ENCODE peak calls at places on chromosomes 4 and X, in nine cellular contexts. B is esophagus muscularis mucosa, P is HepG2, Y is transverse colon, Q is SK-N-SH, E is stomach, S is tibial nerve, L is upper lobe of left lung, A is suprapubic skin. G is an unnamed sample.

GRCh38 chr4:66688674-66689073 is 856.6 kb downstream of the CENPC start:
- DNase-seq in B (no peak), P (no peak), Y (no peak), Q (peak; percentile 2), E (no peak), S (no peak), L (no peak), A (no peak), G (no peak)

GRCh38 chr4:166502660-166503059 is 629.6 kb downstream of the TLL1 start:
- DNase-seq in B (no peak), P (no peak), Y (no peak), Q (no peak), E (no peak), S (no peak), L (no peak), A (no peak), G (no peak)

GRCh38 chr4:86451560-86452322 is 91.9 kb upstream of the MAPK10 start:
- DNase-seq in B (no peak), P (no peak), Y (no peak), Q (peak; percentile 6), E (no peak), S (no peak), L (no peak), A (no peak), G (no peak)

GRCh38 chr4:23361453-23361852 is 528.4 kb downstream of the PPARGC1A start:
- DNase-seq in B (no peak), P (no peak), Y (no peak), Q (no peak), E (no peak), S (no peak), L (no peak), A (no peak), G (no peak)

GRCh38 chrX:78595901-78596502 is 63.1 kb downstream of the RTL3 start:
- DNase-seq in B (no peak), P (no peak), Y (no peak), Q (no peak), E (no peak), S (peak; percentile 5), L (peak; percentile 36), A (no peak), G (peak; percentile 16)

GRCh38 chr4:55561884-55562283 is 15.2 kb upstream of the CLOCK start:
- DNase-seq in B (no peak), P (no peak), Y (no peak), Q (no peak), E (no peak), S (no peak), L (no peak), A (no peak), G (no peak)

GRCh38 chr4:1601852-1602525 is 82.1 kb downstream of the FAM53A start:
- DNase-seq in B (no peak), P (no peak), Y (no peak), Q (no peak), E (no peak), S (no peak), L (no peak), A (peak; percentile 76), G (no peak)

GRCh38 chrX:4656419-4656818 is 943.0 kb upstream of the PRKX start:
- DNase-seq in B (no peak), P (no peak), Y (no peak), Q (no peak), E (peak; percentile 30), S (no peak), L (no peak), A (no peak), G (no peak)

GRCh38 chrX:24424948-24425347 is 40.1 kb upstream of the PDK3 start:
- DNase-seq in B (peak; percentile 91), P (no peak), Y (peak; percentile 28), Q (no peak), E (no peak), S (peak; percentile 63), L (no peak), A (peak; percentile 77), G (peak; percentile 79)

GRCh38 chr4:185112104-185112503 is 31.0 kb upstream of the SLC25A4 start:
- DNase-seq in B (no peak), P (peak; percentile 31), Y (no peak), Q (no peak), E (peak; percentile 58), S (no peak), L (peak; percentile 63), A (no peak), G (peak; percentile 59)

GRCh38 chr4:140116442-140117104 is 37.4 kb downstream of the MAML3 start:
- DNase-seq in B (no peak), P (no peak), Y (no peak), Q (peak; percentile 41), E (no peak), S (no peak), L (no peak), A (no peak), G (no peak)

GRCh38 chr4:121822796-121823504 is 733 bp downstream of the CCNA2 start:
- DNase-seq in B (no peak), P (peak; percentile 64), Y (peak; percentile 25), Q (peak; percentile 54), E (peak; percentile 25), S (no peak), L (peak; percentile 22), A (no peak), G (peak; percentile 15)

GRCh38 chr4:22850055-22850454 is 157.3 kb downstream of the GBA3 start:
- DNase-seq in B (no peak), P (no peak), Y (no peak), Q (no peak), E (no peak), S (no peak), L (no peak), A (no peak), G (no peak)

GRCh38 chr4:80811413-80811812 is 219.1 kb upstream of the BMP3 start:
- DNase-seq in B (no peak), P (no peak), Y (no peak), Q (no peak), E (no peak), S (no peak), L (no peak), A (no peak), G (no peak)

GRCh38 chrX:85903692-85904471 is 143.5 kb downstream of the CHM start:
- DNase-seq in B (no peak), P (no peak), Y (no peak), Q (no peak), E (no peak), S (no peak), L (no peak), A (no peak), G (no peak)

GRCh38 chr4:139900964-139901376 is 235.4 kb downstream of the MGST2 start:
- DNase-seq in B (no peak), P (no peak), Y (no peak), Q (no peak), E (no peak), S (no peak), L (no peak), A (no peak), G (no peak)

DNA sequence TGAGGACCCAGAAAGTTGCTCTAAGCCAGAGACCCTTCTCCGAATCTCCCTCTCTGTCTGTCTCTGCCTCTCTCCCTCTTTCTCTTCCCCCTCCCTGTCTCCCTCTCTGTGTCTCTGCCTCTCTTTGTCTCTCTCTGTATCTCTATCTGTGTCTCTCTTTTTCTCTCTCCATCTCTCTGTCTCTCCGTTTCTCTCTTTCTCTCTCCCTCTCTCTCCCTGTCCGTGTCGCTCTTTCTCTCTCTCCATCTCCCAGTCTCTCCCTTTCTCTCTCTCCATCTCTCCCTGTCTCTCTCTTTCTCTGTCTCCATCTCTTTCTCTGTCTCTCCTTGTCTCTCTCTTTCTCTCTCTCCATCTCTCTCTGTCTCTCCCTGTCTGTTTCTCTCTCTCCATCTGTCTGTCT is 2.6 kb upstream of the SHOX start:
- DNase-seq in B (no peak), P (no peak), Y (no peak), Q (no peak), E (no peak), S (no peak), L (no peak), A (no peak), G (no peak)
- H3K27me3 ChIP-seq in B (peaks cover 20% of the 10 kb centered on the region), P (peaks cover 34% of the 10 kb centered on the region), Y (peaks cover 81% of the 10 kb centered on the region), Q (peaks cover 27% of the 10 kb centered on the region), E (peaks cover 27% of the 10 kb centered on the region), S (no peaks in the 10 kb centered on the region), L (peaks cover 35% of the 10 kb centered on the region), A (peaks cover 73% of the 10 kb centered on the region), G (no peaks in the 10 kb centered on the region)

GRCh38 chr4:15917297-15917696 is 21.2 kb downstream of the FGFBP1 start:
- DNase-seq in B (no peak), P (no peak), Y (no peak), Q (no peak), E (no peak), S (no peak), L (no peak), A (no peak), G (no peak)

GRCh38 chr4:15918484-15919129 is 19.9 kb downstream of the FGFBP1 start:
- DNase-seq in B (no peak), P (no peak), Y (peak; percentile 63), Q (peak; percentile 32), E (peak; percentile 84), S (no peak), L (peak; percentile 56), A (no peak), G (no peak)

GRCh38 chr4:15921592-15921932 is 17.0 kb downstream of the FGFBP1 start:
- DNase-seq in B (no peak), P (no peak), Y (no peak), Q (no peak), E (no peak), S (no peak), L (no peak), A (no peak), G (no peak)

GRCh38 chr4:15925830-15926229 is 12.7 kb downstream of the FGFBP1 start:
- DNase-seq in B (no peak), P (no peak), Y (no peak), Q (no peak), E (no peak), S (no peak), L (no peak), A (no peak), G (no peak)

GRCh38 chr4:15920723-15921591 is 17.6 kb downstream of the FGFBP1 start:
- DNase-seq in B (no peak), P (no peak), Y (peak; percentile 66), Q (no peak), E (peak; percentile 81), S (no peak), L (peak; percentile 86), A (no peak), G (no peak)
- TF ChIP-seq EP300 in B (no peak), P (no peak), Y (no peak), Q (no peak), E (no peak), S (no peak), L (no peak), A (no peak), G (no peak)

DNA sequence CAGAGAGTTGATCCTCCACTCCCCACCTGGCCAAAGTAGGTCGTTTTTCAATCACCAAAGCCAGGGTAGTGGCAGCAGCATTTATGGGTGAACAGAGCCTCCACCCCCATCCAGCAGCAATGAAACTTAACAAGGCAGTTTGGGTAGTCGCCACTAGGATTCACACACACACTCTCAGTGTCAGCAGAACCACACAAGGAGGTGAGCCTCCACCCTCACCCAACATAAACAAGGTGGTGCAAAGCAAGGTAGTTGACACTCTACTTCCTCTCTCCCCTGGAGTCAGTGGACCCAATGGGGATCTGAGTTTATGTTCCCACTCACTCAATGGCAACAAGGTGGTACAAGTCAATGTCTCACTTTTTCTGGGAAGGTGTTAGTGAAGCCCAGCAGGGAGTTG is 50.4 kb upstream of the CCDC149 start:
- DNase-seq in B (no peak), P (no peak), Y (no peak), Q (no peak), E (no peak), S (no peak), L (no peak), A (no peak), G (no peak)
- H3K27me3 ChIP-seq in B (no peaks in the 10 kb centered on the region), P (no peaks in the 10 kb centered on the region), Y (no peaks in the 10 kb centered on the region), Q (no peaks in the 10 kb centered on the region), E (no peaks in the 10 kb centered on the region), S (no peaks in the 10 kb centered on the region), L (no peaks in the 10 kb centered on the region), A (no peaks in the 10 kb centered on the region), G (no peaks in the 10 kb centered on the region)

GRCh38 chrX:87409113-87409841 is 108.3 kb upstream of the KLHL4 start:
- DNase-seq in B (no peak), P (peak; percentile 15), Y (no peak), Q (no peak), E (no peak), S (peak; percentile 11), L (peak; percentile 73), A (no peak), G (peak; percentile 74)
- TF ChIP-seq EP300 in B (no peak), P (no peak), Y (no peak), Q (no peak), E (no peak), S (no peak), L (no peak), A (no peak), G (no peak)

G was measured in ovary.